ENCODE peak calls at places on chromosomes 11 and 22, in seven cellular contexts. B is naive thymus-derived CD8-positive, alpha-beta T cell; Y is CD4-positive, CD25-positive, alpha-beta regulatory T cell; O is Right ventricle myocardium inferior; G is stimulated activated naive B cell treated with anti-CD40 and anti-IgM and Interleukin-4, amounts not matched to agents 10 μg/mL and 1 μg/mL and 100 μg/mL, for 72 hours; M is activated CD4-positive, alpha-beta T cell treated with anti-CD3 and anti-CD28 coated beads for 36 hours; V is Panc1. C is an unnamed sample.

GRCh38 chr11:32852142-32852541 is 22.4 kb downstream of the PRRG4 start:
- ATAC-seq in G (no peak), M (no peak), O (no peak), Y (no peak), B (no peak), V (peak; percentile 26), C (no peak)

GRCh38 chr22:35348026-35348590 is 32.8 kb upstream of the HMOX1 start:
- ATAC-seq in Y (no peak), V (no peak), B (no peak), O (no peak), M (no peak), G (no peak), C (no peak)

GRCh38 chr11:5688482-5688881 is 1.1 kb upstream of the TRIM22 start:
- ATAC-seq in O (no peak), V (no peak), M (no peak), G (no peak), Y (no peak), B (no peak), C (no peak)

GRCh38 chr22:37014835-37015586 is 4.2 kb downstream of the TST start:
- ATAC-seq in G (no peak), O (no peak), V (no peak), M (no peak), B (no peak), Y (no peak), C (no peak)

GRCh38 chr11:85740464-85741400 is 54.7 kb upstream of the CCDC89 start:
- ATAC-seq in M (no peak), V (no peak), B (peak; percentile 36), G (no peak), Y (peak; percentile 41), O (no peak), C (no peak)

GRCh38 chr11:74232316-74232950 is 61.3 kb downstream of the PPME1 start:
- ATAC-seq in G (no peak), Y (peak; percentile 79), B (peak; percentile 98), O (peak; percentile 56), M (peak; percentile 61), V (no peak), C (no peak)

GRCh38 chr11:561148-562003 is 606 bp downstream of the RASSF7 start:
- ATAC-seq in Y (no peak), B (peak; percentile 55), V (peak; percentile 47), O (no peak), M (peak; percentile 24), G (peak; percentile 40), C (peak; percentile 31)

GRCh38 chr11:28566643-28567042 is 458.5 kb downstream of the METTL15 start:
- ATAC-seq in M (no peak), Y (no peak), B (no peak), G (peak; percentile 44), O (peak; percentile 99), V (peak; percentile 91), C (no peak)

GRCh38 chr11:85809191-85809590 is 1.8 kb downstream of the SYTL2 start:
- ATAC-seq in G (no peak), B (peak; percentile 46), M (no peak), O (no peak), V (no peak), Y (no peak), C (no peak)

GRCh38 chr11:14374922-14375630 is 16.1 kb upstream of the RRAS2 start:
- ATAC-seq in G (no peak), V (no peak), Y (no peak), M (peak; percentile 81), O (no peak), B (no peak), C (no peak)

C was measured in stimulated activated memory B cell treated with anti-CD40 and anti-IgM and Interleukin-4, amounts not matched to agents 10 μg/mL and 1 μg/mL and 100 μg/mL, for 72 hours.